ENCODE peak calls at places on chromosome 19, in six cellular contexts. E is uterus, Y is prostate gland, H is K562, Z is GM12878, X is lower leg skin. V is an unnamed sample.

GRCh38 chr19:48512504-48513288 is 1.1 kb upstream of the LMTK3 start:
- DNase-seq in X (no peak), H (no peak), E (no peak), Z (no peak), Y (no peak), V (no peak)

GRCh38 chr19:28465317-28466086 is 747.4 kb downstream of the UQCRFS1 start:
- DNase-seq in Y (no peak), E (no peak), H (no peak), Z (no peak), X (no peak), V (peak)

GRCh38 chr19:34096020-34096915 is 76.0 kb upstream of the LSM14A start:
- DNase-seq in H (peak), E (no peak), Z (no peak), X (no peak), Y (peak), V (peak)

GRCh38 chr19:3142292-3142670 is 6.4 kb downstream of the GNA15 start:
- DNase-seq in Z (no peak), X (peak), E (no peak), H (no peak), Y (no peak), V (peak)

GRCh38 chr19:2618611-2619010 is 83.9 kb downstream of the GNG7 start:
- DNase-seq in Y (no peak), Z (no peak), H (no peak), X (no peak), E (no peak), V (peak)

GRCh38 chr19:41531438-41532311 is 44.3 kb upstream of the CEACAM21 start:
- DNase-seq in Y (peak), Z (no peak), E (peak), H (peak), X (peak), V (peak)

GRCh38 chr19:10295847-10296591 is 6.3 kb downstream of the ICAM5 start:
- DNase-seq in Y (no peak), Z (no peak), E (no peak), H (peak), X (no peak), V (no peak)

GRCh38 chr19:11264452-11265176 is 2.3 kb upstream of the DOCK6 start:
- DNase-seq in X (no peak), Y (peak), Z (peak), H (peak), E (no peak), V (no peak)

GRCh38 chr19:1453525-1454371 is 3.8 kb downstream of the APC2 start:
- DNase-seq in Z (no peak), Y (no peak), H (no peak), X (no peak), E (no peak), V (peak)

GRCh38 chr19:11673608-11674041 is 65.1 kb downstream of the ZNF823 start:
- DNase-seq in Z (no peak), H (peak), Y (peak), E (peak), X (peak), V (peak)

GRCh38 chr19:17370026-17370587 is 7.0 kb downstream of the PLVAP start:
- DNase-seq in E (no peak), H (no peak), Y (no peak), Z (peak), X (no peak), V (no peak)

GRCh38 chr19:42197375-42197817 is 20.1 kb downstream of the DEDD2 start:
- DNase-seq in Y (no peak), X (no peak), E (no peak), Z (no peak), H (no peak), V (no peak)

GRCh38 chr19:33434090-33434885 is 60.8 kb downstream of the CEBPG start:
- DNase-seq in E (no peak), Y (no peak), Z (no peak), X (no peak), H (no peak), V (no peak)

GRCh38 chr19:1396019-1396767 is 5.1 kb downstream of the GAMT start:
- DNase-seq in H (no peak), X (no peak), Z (no peak), E (no peak), Y (no peak), V (no peak)

GRCh38 chr19:45123440-45123850 is 30.5 kb downstream of the PPP1R37 start:
- DNase-seq in Y (peak), X (peak), E (no peak), Z (no peak), H (no peak), V (no peak)

GRCh38 chr19:2549701-2550191 is 73.8 kb downstream of the GADD45B start:
- DNase-seq in Y (no peak), E (peak), Z (no peak), H (no peak), X (peak), V (no peak)

GRCh38 chr19:18999016-18999758 is 34.1 kb downstream of the SUGP2 start:
- DNase-seq in X (no peak), Z (no peak), E (no peak), Y (no peak), H (no peak), V (no peak)

GRCh38 chr19:49433240-49433901 is 8.0 kb downstream of the SLC17A7 start:
- DNase-seq in Z (no peak), E (no peak), H (no peak), X (no peak), Y (no peak), V (no peak)

GRCh38 chr19:11662278-11662677 is 65.0 kb downstream of the ZNF627 start:
- DNase-seq in X (no peak), Z (no peak), E (no peak), H (no peak), Y (no peak), V (no peak)

GRCh38 chr19:15010497-15011255 is 31.0 kb upstream of the SLC1A6 start:
- DNase-seq in H (no peak), E (no peak), Y (no peak), X (no peak), Z (no peak), V (no peak)

GRCh38 chr19:50819636-50820035 is 4.0 kb downstream of the KLK1 start:
- DNase-seq in Y (no peak), X (no peak), E (no peak), Z (no peak), H (no peak), V (no peak)

GRCh38 chr19:50820549-50821247 is 2.9 kb downstream of the KLK1 start:
- DNase-seq in E (no peak), Y (no peak), X (no peak), Z (peak), H (peak), V (peak)

GRCh38 chr19:50818859-50819472 is 4.6 kb downstream of the KLK1 start:
- DNase-seq in Z (no peak), X (no peak), H (no peak), E (no peak), Y (no peak), V (no peak)

GRCh38 chr19:50820086-50820485 is 3.5 kb downstream of the KLK1 start:
- DNase-seq in Z (no peak), E (no peak), Y (no peak), H (no peak), X (no peak), V (no peak)

DNA sequence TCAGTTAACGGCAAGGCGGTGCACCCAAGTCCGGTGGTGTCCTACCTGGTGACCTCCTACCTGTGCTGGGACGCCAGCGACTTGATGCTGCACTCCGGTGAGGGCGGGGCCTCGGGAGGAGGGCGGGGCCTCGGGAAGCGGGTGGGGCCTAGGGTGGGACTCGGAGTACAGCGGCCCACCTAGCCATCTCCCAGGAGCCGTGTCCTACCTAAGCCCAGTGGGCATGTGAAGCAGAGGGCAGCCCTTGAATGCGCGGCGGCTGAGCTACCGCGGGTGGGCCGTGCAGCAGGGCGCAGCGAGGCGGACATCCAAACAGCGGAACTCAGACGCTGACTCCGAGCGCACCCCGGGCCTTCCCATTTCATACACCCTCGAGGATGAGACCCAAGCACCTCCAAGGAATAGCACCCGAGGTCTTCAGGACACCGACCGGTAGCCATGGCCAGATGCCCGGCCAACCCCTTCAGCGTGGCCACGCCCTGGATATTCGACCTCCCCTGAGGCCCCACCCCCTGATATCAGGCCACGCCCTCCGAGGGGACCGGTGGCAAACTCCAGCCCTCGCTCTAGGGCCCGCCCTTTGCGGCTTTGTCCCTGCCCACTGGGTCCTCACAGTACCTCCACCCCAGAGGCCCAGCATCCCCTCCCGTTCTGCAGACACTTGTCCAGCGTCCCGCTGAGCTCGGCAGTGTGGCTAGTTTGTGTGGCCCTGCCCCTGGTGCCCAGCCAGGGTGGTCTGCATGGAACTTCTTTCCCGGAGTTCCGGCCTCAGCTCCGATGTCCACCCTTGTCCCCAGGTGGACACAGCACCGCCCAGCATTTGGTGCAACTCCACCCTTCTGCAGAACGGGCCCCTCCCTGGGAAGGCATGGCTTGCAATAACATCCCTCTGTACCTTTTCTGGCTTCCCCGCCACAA is 5.4 kb downstream of the KLK1 start:
- DNase-seq in Z (peak), X (no peak), E (no peak), H (peak), Y (peak), V (peak)
- TF ChIP-seq POLR2A in Z (peak), X (no peak), E (no peak), H (peak), Y (no peak), V (peak)

DNA sequence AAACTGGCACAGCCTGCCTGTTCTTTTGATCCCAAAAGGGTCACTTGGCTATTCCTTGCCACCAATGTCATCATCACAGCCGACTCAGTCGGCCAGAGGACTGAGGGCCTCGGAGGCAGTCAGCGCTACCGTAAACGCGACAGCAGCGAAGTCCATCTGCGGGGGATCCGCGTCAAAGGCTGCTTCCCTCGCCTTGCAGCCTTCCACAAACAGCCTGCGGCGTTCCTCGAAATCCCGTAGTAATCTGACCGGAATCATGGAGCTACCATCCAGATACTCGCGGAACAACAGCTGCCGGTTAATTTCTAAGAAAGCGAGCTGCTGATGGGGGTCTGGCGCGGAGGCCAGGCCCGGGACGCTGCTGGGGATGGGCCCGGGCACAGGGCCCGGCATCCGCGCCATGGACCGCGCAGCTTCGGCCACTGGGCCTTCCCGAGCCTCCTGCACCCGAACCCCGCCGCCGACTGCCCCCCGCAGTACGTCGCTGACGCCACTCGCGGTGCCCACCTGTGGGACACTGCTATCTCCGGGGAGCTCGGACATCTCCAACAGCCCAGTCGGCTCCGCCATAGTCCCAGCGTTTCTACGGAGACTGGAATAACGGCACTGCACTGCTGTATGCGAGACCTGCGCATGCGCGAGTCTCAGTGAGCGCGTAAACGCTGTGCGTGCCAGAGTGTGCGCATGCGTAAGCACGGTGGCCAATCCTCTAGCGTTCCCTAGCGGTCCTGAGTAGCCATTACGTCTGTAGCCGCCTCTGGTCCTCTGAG is at the start of gene EID2B:
- DNase-seq in Z (peak), Y (peak), X (peak), E (peak), H (peak), V (peak)
- TF ChIP-seq POLR2A in Z (peak), Y (peak), X (peak), E (peak), H (peak), V (peak)

GRCh38 chr19:30132312-30133075 is 190.5 kb downstream of the URI1 start:
- DNase-seq in Z (no peak), E (no peak), X (no peak), Y (no peak), H (no peak), V (no peak)
- TF ChIP-seq POLR2A in Z (no peak), E (no peak), X (no peak), Y (no peak), H (no peak), V (no peak)

DNA sequence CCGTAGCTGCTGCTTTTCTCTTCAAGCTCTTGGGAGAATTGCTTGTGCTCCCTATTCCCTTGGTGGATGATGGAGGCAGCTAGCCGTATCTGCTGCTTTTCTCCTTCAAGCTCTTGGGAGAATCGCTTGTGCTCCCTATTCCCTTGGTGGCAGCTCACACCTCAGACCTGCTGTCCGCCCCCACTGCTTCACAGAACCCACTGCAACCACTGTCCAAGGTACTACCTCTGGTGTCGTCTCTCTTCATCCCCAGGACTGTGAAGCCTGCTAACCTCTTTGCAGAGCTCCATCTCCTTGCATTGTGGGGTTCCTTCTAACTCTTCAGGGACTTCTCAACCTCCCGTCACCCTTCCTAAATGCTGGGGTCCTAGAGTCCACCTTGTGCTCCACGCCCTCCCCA is 4.6 kb upstream of the ERVK3-1 start:
- DNase-seq in Z (no peak), E (no peak), H (no peak), Y (no peak), X (no peak), V (no peak)
- TF ChIP-seq POLR2A in Z (no peak), E (no peak), H (no peak), Y (no peak), X (no peak), V (no peak)

GRCh38 chr19:55605207-55605636 is 225 bp upstream of the ZNF865 start:
- DNase-seq in H (peak), X (peak), Y (peak), Z (peak), E (peak), V (peak)
- TF ChIP-seq POLR2A in H (no peak), X (no peak), Y (peak), Z (no peak), E (peak), V (no peak)

DNA sequence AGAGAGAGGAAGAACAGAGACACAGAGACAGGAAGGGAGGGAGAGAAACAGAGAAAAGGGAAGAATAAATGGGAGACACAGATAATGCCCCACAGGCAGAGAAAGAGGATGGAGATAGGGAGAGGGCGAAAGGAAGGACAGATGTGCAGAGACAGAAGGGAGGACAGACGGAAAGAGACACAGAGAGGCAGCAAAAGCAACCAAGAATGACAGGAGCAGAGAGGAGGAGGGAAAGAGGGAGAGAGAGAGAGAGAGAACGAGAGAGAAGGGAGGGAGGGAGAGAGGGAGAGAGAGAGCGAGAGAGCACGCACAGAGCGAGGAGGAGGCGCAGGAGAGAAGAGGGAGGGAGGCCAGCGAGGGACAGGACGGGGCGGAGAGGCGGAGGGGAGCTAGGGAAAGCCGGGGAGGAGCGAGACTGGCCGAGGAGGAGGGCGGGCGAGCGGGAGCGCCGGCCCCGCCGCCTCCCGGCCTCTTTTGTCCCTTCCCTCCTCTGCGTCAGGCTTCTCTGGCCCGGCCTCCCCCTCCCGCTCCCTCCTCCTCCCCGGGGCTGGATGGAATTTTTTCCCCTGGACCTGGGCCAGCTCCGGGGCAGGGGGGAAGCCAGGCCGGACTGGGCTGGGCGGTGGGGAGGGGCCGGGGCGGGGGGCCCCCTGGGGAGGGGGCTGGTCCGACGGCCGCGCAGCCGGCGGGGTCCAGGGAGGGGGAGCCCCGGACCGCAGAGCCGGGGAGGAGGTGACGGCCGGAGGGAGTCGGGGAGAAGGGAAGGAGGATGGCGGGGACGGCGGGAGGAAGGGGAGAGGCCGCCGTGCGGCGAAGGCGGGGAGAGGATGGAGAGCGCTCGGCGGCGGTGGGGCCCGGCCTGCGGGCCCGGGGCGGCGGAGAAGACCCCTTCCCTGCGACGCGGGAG is 4.2 kb upstream of the SPACA6 start:
- DNase-seq in X (peak), Z (no peak), E (peak), H (peak), Y (peak), V (peak)
- TF ChIP-seq POLR2A in X (no peak), Z (no peak), E (peak), H (peak), Y (peak), V (peak)

DNA sequence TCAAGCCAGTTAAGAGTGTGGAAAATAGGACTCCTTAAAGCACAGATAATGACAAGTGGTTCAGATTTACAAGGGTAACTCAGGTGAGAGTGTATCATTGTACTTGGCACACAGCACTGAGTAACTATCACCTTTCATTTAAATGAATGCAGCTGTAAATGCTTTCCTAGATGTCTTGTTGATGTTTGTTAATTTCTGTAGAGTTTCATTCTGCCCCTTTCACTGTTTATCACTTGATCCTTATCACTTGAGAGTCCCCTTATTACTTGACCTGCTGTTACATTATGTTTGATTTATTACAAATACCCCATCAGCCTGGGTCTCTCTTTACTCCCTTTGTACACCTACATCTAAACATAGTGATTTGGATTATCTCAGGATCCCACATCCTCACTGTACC is 38.1 kb upstream of the ZNF527 start:
- DNase-seq in X (no peak), Z (no peak), Y (no peak), E (no peak), H (no peak), V (no peak)
- TF ChIP-seq POLR2A in X (no peak), Z (no peak), Y (no peak), E (no peak), H (no peak), V (no peak)

GRCh38 chr19:46404039-46404883 is 9.1 kb downstream of the CCDC8 start:
- DNase-seq in H (peak), E (peak), X (no peak), Y (peak), Z (no peak), V (no peak)
- TF ChIP-seq POLR2A in H (no peak), E (peak), X (no peak), Y (peak), Z (no peak), V (no peak)

DNA sequence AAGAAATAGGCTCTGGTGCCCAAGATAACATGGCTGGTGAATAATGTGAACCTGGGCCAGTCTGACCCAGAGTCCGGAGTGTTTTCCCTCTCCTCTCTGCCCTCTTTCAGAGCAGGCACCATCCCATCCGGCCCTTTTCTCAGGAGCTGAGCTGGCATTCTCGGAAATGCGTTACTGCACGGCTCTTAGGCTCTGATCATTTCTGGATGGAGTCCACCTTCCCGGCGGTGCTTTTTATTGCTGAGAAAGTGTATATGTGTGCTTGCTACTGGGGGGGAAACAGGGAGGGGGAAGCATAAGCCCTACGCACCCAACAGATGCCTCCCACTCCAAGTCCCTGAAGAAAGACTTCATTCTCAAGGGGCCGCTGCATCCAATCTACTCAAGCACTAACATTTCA is 6.6 kb downstream of the CACNA1A start:
- DNase-seq in H (no peak), Z (no peak), E (no peak), Y (no peak), X (no peak), V (no peak)
- TF ChIP-seq POLR2A in H (no peak), Z (no peak), E (no peak), Y (no peak), X (no peak), V (no peak)

V was measured in H54.